ENCODE peak calls at places on chromosomes 13 and 19, in five cellular contexts. One of them, this sample, is unnamed.
A peak's percentile ranks its signal among the peaks of the same experiment; 100 is the strongest.

GRCh38 chr19:10858204-10858828 is 10.1 kb downstream of the C19orf38 start:
- DNase-seq in DND-41: peak; percentile 54
- DNase-seq in CD8-positive, alpha-beta T cell: no peak
- DNase-seq in fibroblast of the aortic adventitia: peak; percentile 32
- DNase-seq in foreskin fibroblast: peak; percentile 45
- DNase-seq in this sample: peak; percentile 66

GRCh38 chr13:32456591-32456990 is 28.7 kb upstream of the N4BP2L1 start:
- DNase-seq in foreskin fibroblast: no peak
- DNase-seq in CD8-positive, alpha-beta T cell: no peak
- DNase-seq in DND-41: no peak
- DNase-seq in fibroblast of the aortic adventitia: no peak
- DNase-seq in this sample: no peak

GRCh38 chr13:90055121-90055520 is 1292.4 kb upstream of the MIR17HG start:
- DNase-seq in CD8-positive, alpha-beta T cell: no peak
- DNase-seq in foreskin fibroblast: peak; percentile 0
- DNase-seq in DND-41: no peak
- DNase-seq in fibroblast of the aortic adventitia: no peak
- DNase-seq in this sample: no peak

GRCh38 chr19:18671303-18672043 is 12.0 kb upstream of the CRTC1 start:
- DNase-seq in fibroblast of the aortic adventitia: no peak
- DNase-seq in CD8-positive, alpha-beta T cell: no peak
- DNase-seq in foreskin fibroblast: peak; percentile 42
- DNase-seq in DND-41: no peak
- DNase-seq in this sample: no peak

GRCh38 chr19:46896076-46896794 is 35.4 kb downstream of the ARHGAP35 start:
- DNase-seq in CD8-positive, alpha-beta T cell: peak; percentile 31
- DNase-seq in DND-41: no peak
- DNase-seq in foreskin fibroblast: no peak
- DNase-seq in fibroblast of the aortic adventitia: no peak
- DNase-seq in this sample: no peak

GRCh38 chr19:6481541-6482342 is at the start of gene DENND1C:
- DNase-seq in DND-41: peak; percentile 87
- DNase-seq in foreskin fibroblast: no peak
- DNase-seq in fibroblast of the aortic adventitia: no peak
- DNase-seq in CD8-positive, alpha-beta T cell: peak; percentile 84
- DNase-seq in this sample: peak; percentile 60

GRCh38 chr19:4732680-4733114 is 9.1 kb upstream of the DPP9 start:
- DNase-seq in foreskin fibroblast: peak; percentile 78
- DNase-seq in DND-41: peak; percentile 66
- DNase-seq in CD8-positive, alpha-beta T cell: peak; percentile 64
- DNase-seq in fibroblast of the aortic adventitia: peak; percentile 70
- DNase-seq in this sample: peak; percentile 54

GRCh38 chr19:29214411-29214810 is 1.5 kb upstream of the UQCRFS1 start:
- DNase-seq in foreskin fibroblast: no peak
- DNase-seq in fibroblast of the aortic adventitia: no peak
- DNase-seq in CD8-positive, alpha-beta T cell: no peak
- DNase-seq in DND-41: no peak
- DNase-seq in this sample: no peak

GRCh38 chr13:37427843-37428494 is 170.6 kb downstream of the POSTN start:
- DNase-seq in foreskin fibroblast: no peak
- DNase-seq in fibroblast of the aortic adventitia: no peak
- DNase-seq in DND-41: no peak
- DNase-seq in CD8-positive, alpha-beta T cell: no peak
- DNase-seq in this sample: no peak

GRCh38 chr19:46787331-46788100 is 878 bp downstream of the SLC1A5 start:
- DNase-seq in DND-41: peak; percentile 49
- DNase-seq in foreskin fibroblast: peak; percentile 88
- DNase-seq in fibroblast of the aortic adventitia: peak; percentile 82
- DNase-seq in CD8-positive, alpha-beta T cell: peak; percentile 60
- DNase-seq in this sample: no peak

GRCh38 chr13:32427852-32428580 is at the start of gene N4BP2L1:
- DNase-seq in fibroblast of the aortic adventitia: peak; percentile 36
- DNase-seq in foreskin fibroblast: peak; percentile 59
- DNase-seq in CD8-positive, alpha-beta T cell: peak; percentile 80
- DNase-seq in DND-41: peak; percentile 90
- DNase-seq in this sample: peak; percentile 83

GRCh38 chr19:36213793-36214387 is 575 bp downstream of the ZNF565 start:
- DNase-seq in fibroblast of the aortic adventitia: no peak
- DNase-seq in foreskin fibroblast: no peak
- DNase-seq in DND-41: no peak
- DNase-seq in CD8-positive, alpha-beta T cell: no peak
- DNase-seq in this sample: no peak

GRCh38 chr19:9885077-9885552 is 50.0 kb downstream of the PIN1 start:
- DNase-seq in fibroblast of the aortic adventitia: peak; percentile 65
- DNase-seq in foreskin fibroblast: peak; percentile 59
- DNase-seq in CD8-positive, alpha-beta T cell: no peak
- DNase-seq in DND-41: no peak
- DNase-seq in this sample: no peak

GRCh38 chr19:30226464-30227070 is 145.6 kb upstream of the ZNF536 start:
- DNase-seq in CD8-positive, alpha-beta T cell: no peak
- DNase-seq in fibroblast of the aortic adventitia: no peak
- DNase-seq in foreskin fibroblast: peak; percentile 50
- DNase-seq in DND-41: no peak
- DNase-seq in this sample: no peak

GRCh38 chr19:30711296-30711695 is 339.1 kb downstream of the ZNF536 start:
- DNase-seq in DND-41: no peak
- DNase-seq in CD8-positive, alpha-beta T cell: no peak
- DNase-seq in foreskin fibroblast: no peak
- DNase-seq in fibroblast of the aortic adventitia: no peak
- DNase-seq in this sample: no peak

GRCh38 chr19:30202060-30202600 is 170.1 kb upstream of the ZNF536 start:
- DNase-seq in foreskin fibroblast: no peak
- DNase-seq in DND-41: no peak
- DNase-seq in CD8-positive, alpha-beta T cell: no peak
- DNase-seq in fibroblast of the aortic adventitia: no peak
- DNase-seq in this sample: no peak

GRCh38 chr19:38046254-38047047 is 139.4 kb downstream of the SIPA1L3 start:
- DNase-seq in DND-41: no peak
- DNase-seq in fibroblast of the aortic adventitia: no peak
- DNase-seq in foreskin fibroblast: no peak
- DNase-seq in CD8-positive, alpha-beta T cell: no peak
- DNase-seq in this sample: no peak

GRCh38 chr19:8022275-8022674 is 16.8 kb upstream of the ELAVL1 start:
- DNase-seq in DND-41: no peak
- DNase-seq in CD8-positive, alpha-beta T cell: no peak
- DNase-seq in fibroblast of the aortic adventitia: no peak
- DNase-seq in foreskin fibroblast: no peak
- DNase-seq in this sample: no peak

DNA sequence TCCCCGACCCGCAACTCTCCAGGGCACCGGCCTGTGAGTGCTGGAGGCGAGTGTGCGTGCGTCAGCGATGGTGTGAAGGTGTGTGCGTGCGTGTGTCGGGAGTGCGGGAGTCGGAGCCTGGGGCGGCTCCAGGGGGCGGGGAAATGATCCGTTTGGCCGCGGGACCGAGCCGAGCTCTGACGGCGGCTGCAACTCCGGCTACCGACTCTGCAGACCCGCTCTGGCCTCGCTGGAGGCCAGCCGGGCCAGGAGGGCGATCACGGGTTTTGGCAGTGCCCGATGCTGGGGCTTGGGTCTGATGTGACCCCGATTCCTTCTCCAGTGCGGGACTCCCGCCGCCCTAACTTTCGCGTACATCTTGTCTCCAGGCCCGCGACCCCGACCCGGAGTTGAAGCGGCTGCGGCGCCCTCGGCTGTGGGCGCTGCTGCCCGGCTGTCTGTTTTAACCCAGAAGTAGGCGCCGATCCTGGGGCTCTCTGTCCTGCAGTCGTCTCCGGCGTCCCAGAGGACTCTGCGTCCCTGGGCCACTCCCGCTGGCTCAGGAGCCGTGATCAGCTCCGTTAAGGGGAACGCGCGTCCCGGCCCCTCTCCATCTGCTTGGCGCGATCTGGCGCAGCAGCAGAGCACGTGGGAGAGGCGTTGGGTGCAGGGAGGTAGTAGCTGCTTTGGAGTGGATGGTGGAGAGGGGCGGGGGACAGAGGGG is 1.2 kb downstream of the CHST8 start:
- DNase-seq in fibroblast of the aortic adventitia: no peak
- DNase-seq in foreskin fibroblast: peak; percentile 3
- DNase-seq in CD8-positive, alpha-beta T cell: no peak
- DNase-seq in DND-41: no peak
- DNase-seq in this sample: no peak
- H3K4me3 ChIP-seq in fibroblast of the aortic adventitia: no peak overlapping the region
- H3K4me3 ChIP-seq in foreskin fibroblast: no peak overlapping the region
- H3K4me3 ChIP-seq in CD8-positive, alpha-beta T cell: no peak overlapping the region
- H3K4me3 ChIP-seq in DND-41: no peak overlapping the region
- H3K4me3 ChIP-seq in this sample: no peak overlapping the region

GRCh38 chr13:31045621-31046081 is 113.2 kb downstream of the TEX26 start:
- DNase-seq in CD8-positive, alpha-beta T cell: peak; percentile 71
- DNase-seq in DND-41: peak; percentile 80
- DNase-seq in foreskin fibroblast: peak; percentile 95
- DNase-seq in fibroblast of the aortic adventitia: peak; percentile 92
- DNase-seq in this sample: peak; percentile 16

GRCh38 chr13:31044658-31045620 is 112.5 kb downstream of the TEX26 start:
- DNase-seq in DND-41: peak; percentile 24
- DNase-seq in foreskin fibroblast: no peak
- DNase-seq in fibroblast of the aortic adventitia: no peak
- DNase-seq in CD8-positive, alpha-beta T cell: no peak
- DNase-seq in this sample: no peak

GRCh38 chr13:31049083-31049482 is 112.6 kb downstream of the HSPH1 start:
- DNase-seq in fibroblast of the aortic adventitia: no peak
- DNase-seq in DND-41: no peak
- DNase-seq in foreskin fibroblast: no peak
- DNase-seq in CD8-positive, alpha-beta T cell: no peak
- DNase-seq in this sample: no peak

GRCh38 chr13:31048521-31048920 is 113.2 kb downstream of the HSPH1 start:
- DNase-seq in fibroblast of the aortic adventitia: peak; percentile 46
- DNase-seq in CD8-positive, alpha-beta T cell: no peak
- DNase-seq in DND-41: no peak
- DNase-seq in foreskin fibroblast: no peak
- DNase-seq in this sample: no peak

GRCh38 chr13:31046711-31047279 is 114.3 kb downstream of the TEX26 start:
- DNase-seq in CD8-positive, alpha-beta T cell: peak; percentile 36
- DNase-seq in foreskin fibroblast: peak; percentile 69
- DNase-seq in DND-41: no peak
- DNase-seq in fibroblast of the aortic adventitia: peak; percentile 22
- DNase-seq in this sample: no peak
- H3K4me3 ChIP-seq in CD8-positive, alpha-beta T cell: no peak overlapping the region
- H3K4me3 ChIP-seq in foreskin fibroblast: no peak overlapping the region
- H3K4me3 ChIP-seq in DND-41: no peak overlapping the region
- H3K4me3 ChIP-seq in fibroblast of the aortic adventitia: no peak overlapping the region
- H3K4me3 ChIP-seq in this sample: no peak overlapping the region

GRCh38 chr19:21472507-21472906 is 32.9 kb upstream of the ZNF429 start:
- DNase-seq in DND-41: no peak
- DNase-seq in fibroblast of the aortic adventitia: no peak
- DNase-seq in CD8-positive, alpha-beta T cell: no peak
- DNase-seq in foreskin fibroblast: no peak
- DNase-seq in this sample: no peak

GRCh38 chr19:21468791-21469190 is 36.6 kb upstream of the ZNF429 start:
- DNase-seq in fibroblast of the aortic adventitia: no peak
- DNase-seq in foreskin fibroblast: no peak
- DNase-seq in DND-41: no peak
- DNase-seq in CD8-positive, alpha-beta T cell: no peak
- DNase-seq in this sample: no peak

GRCh38 chr19:21474671-21475181 is 30.7 kb upstream of the ZNF429 start:
- DNase-seq in CD8-positive, alpha-beta T cell: peak; percentile 65
- DNase-seq in foreskin fibroblast: peak; percentile 77
- DNase-seq in DND-41: no peak
- DNase-seq in fibroblast of the aortic adventitia: peak; percentile 4
- DNase-seq in this sample: peak; percentile 72
- H3K4me3 ChIP-seq in CD8-positive, alpha-beta T cell: peak overlapping the region; percentile 45
- H3K4me3 ChIP-seq in foreskin fibroblast: peak overlapping the region; percentile 47
- H3K4me3 ChIP-seq in DND-41: no peak overlapping the region
- H3K4me3 ChIP-seq in fibroblast of the aortic adventitia: peak overlapping the region; percentile 33
- H3K4me3 ChIP-seq in this sample: peak overlapping the region; percentile 43

GRCh38 chr19:48252625-48253024 is 3.1 kb downstream of the CARD8 start:
- DNase-seq in fibroblast of the aortic adventitia: no peak
- DNase-seq in foreskin fibroblast: no peak
- DNase-seq in CD8-positive, alpha-beta T cell: no peak
- DNase-seq in DND-41: no peak
- DNase-seq in this sample: no peak

GRCh38 chr19:48258350-48258749 is 2.6 kb upstream of the CARD8 start:
- DNase-seq in CD8-positive, alpha-beta T cell: peak; percentile 51
- DNase-seq in fibroblast of the aortic adventitia: peak; percentile 3
- DNase-seq in foreskin fibroblast: no peak
- DNase-seq in DND-41: peak; percentile 32
- DNase-seq in this sample: no peak

GRCh38 chr19:48253999-48254398 is 1.7 kb downstream of the CARD8 start:
- DNase-seq in foreskin fibroblast: no peak
- DNase-seq in fibroblast of the aortic adventitia: no peak
- DNase-seq in CD8-positive, alpha-beta T cell: no peak
- DNase-seq in DND-41: no peak
- DNase-seq in this sample: no peak

GRCh38 chr19:48255376-48256303 is at the start of gene CARD8:
- DNase-seq in DND-41: peak; percentile 90
- DNase-seq in CD8-positive, alpha-beta T cell: peak; percentile 87
- DNase-seq in foreskin fibroblast: peak; percentile 91
- DNase-seq in fibroblast of the aortic adventitia: peak; percentile 92
- DNase-seq in this sample: peak; percentile 74

DNA sequence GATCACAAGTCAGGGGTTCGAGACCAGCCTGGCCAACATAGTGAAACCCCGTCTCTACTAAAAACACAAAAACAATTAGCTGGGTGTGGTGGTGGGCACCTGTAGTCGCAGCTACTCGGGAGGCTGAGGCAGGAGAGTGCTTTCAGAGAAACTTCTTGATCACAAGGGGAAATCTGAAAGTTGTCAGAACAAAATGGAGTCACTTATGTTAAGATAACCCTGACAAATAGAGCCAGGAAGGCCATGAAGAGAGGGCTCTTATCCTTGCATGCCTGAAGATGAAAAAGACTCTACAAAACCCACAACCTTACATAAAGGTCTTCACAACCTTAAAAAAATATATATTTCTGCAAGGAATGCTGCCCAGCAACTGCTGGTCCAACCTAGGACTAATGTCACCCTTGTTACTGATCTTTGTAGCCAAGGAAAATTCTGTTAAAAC is 1.2 kb downstream of the CARD8 start:
- DNase-seq in CD8-positive, alpha-beta T cell: no peak
- DNase-seq in fibroblast of the aortic adventitia: no peak
- DNase-seq in foreskin fibroblast: no peak
- DNase-seq in DND-41: no peak
- DNase-seq in this sample: no peak
- H3K4me3 ChIP-seq in CD8-positive, alpha-beta T cell: peak overlapping the region; percentile 89
- H3K4me3 ChIP-seq in fibroblast of the aortic adventitia: peak overlapping the region; percentile 78
- H3K4me3 ChIP-seq in foreskin fibroblast: peak overlapping the region; percentile 85
- H3K4me3 ChIP-seq in DND-41: peak overlapping the region; percentile 95
- H3K4me3 ChIP-seq in this sample: peak overlapping the region; percentile 95

GRCh38 chr13:81659984-81660383 is 1319.1 kb upstream of the SPRY2 start:
- DNase-seq in DND-41: no peak
- DNase-seq in fibroblast of the aortic adventitia: no peak
- DNase-seq in foreskin fibroblast: no peak
- DNase-seq in CD8-positive, alpha-beta T cell: no peak
- DNase-seq in this sample: no peak
- H3K4me3 ChIP-seq in DND-41: no peak overlapping the region
- H3K4me3 ChIP-seq in fibroblast of the aortic adventitia: no peak overlapping the region
- H3K4me3 ChIP-seq in foreskin fibroblast: no peak overlapping the region
- H3K4me3 ChIP-seq in CD8-positive, alpha-beta T cell: no peak overlapping the region
- H3K4me3 ChIP-seq in this sample: no peak overlapping the region

GRCh38 chr19:43780706-43781525 is at the start of gene KCNN4:
- DNase-seq in fibroblast of the aortic adventitia: peak; percentile 58
- DNase-seq in CD8-positive, alpha-beta T cell: peak; percentile 72
- DNase-seq in foreskin fibroblast: peak; percentile 68
- DNase-seq in DND-41: no peak
- DNase-seq in this sample: peak; percentile 14
- H3K4me3 ChIP-seq in fibroblast of the aortic adventitia: peak within 1 kb of the TSS; percentile 59
- H3K4me3 ChIP-seq in CD8-positive, alpha-beta T cell: peak within 1 kb of the TSS; percentile 49
- H3K4me3 ChIP-seq in foreskin fibroblast: no peak within 1 kb of the TSS
- H3K4me3 ChIP-seq in DND-41: no peak within 1 kb of the TSS
- H3K4me3 ChIP-seq in this sample: peak within 1 kb of the TSS; percentile 65

GRCh38 chr13:44197791-44198770 is 175.5 kb upstream of the SERP2 start:
- DNase-seq in fibroblast of the aortic adventitia: peak; percentile 64
- DNase-seq in DND-41: no peak
- DNase-seq in foreskin fibroblast: peak; percentile 36
- DNase-seq in CD8-positive, alpha-beta T cell: no peak
- DNase-seq in this sample: no peak
- H3K4me3 ChIP-seq in fibroblast of the aortic adventitia: no peak overlapping the region
- H3K4me3 ChIP-seq in DND-41: no peak overlapping the region
- H3K4me3 ChIP-seq in foreskin fibroblast: no peak overlapping the region
- H3K4me3 ChIP-seq in CD8-positive, alpha-beta T cell: no peak overlapping the region
- H3K4me3 ChIP-seq in this sample: no peak overlapping the region